ENCODE peak calls at places on chromosomes 3 and 15, in four cellular contexts. One of them, this sample, is unnamed.

GRCh38 chr15:48411971-48412591 is 80.9 kb downstream of the DUT start:
- DNase-seq in HCT116: no peak
- DNase-seq in spleen: no peak
- DNase-seq in HepG2: no peak
- DNase-seq in this sample: no peak

GRCh38 chr15:29208352-29208751 is 61.3 kb downstream of the NSMCE3 start:
- DNase-seq in HCT116: no peak
- DNase-seq in spleen: no peak
- DNase-seq in HepG2: no peak
- DNase-seq in this sample: no peak

GRCh38 chr15:74937602-74938371 is at the start of gene COX5A:
- DNase-seq in HCT116: peak
- DNase-seq in spleen: peak
- DNase-seq in HepG2: peak
- DNase-seq in this sample: peak

GRCh38 chr15:51134416-51135199 is 39.9 kb upstream of the TNFAIP8L3 start:
- DNase-seq in HCT116: no peak
- DNase-seq in spleen: no peak
- DNase-seq in HepG2: no peak
- DNase-seq in this sample: no peak

GRCh38 chr3:105997800-105998526 is 129.2 kb upstream of the CBLB start:
- DNase-seq in HCT116: peak
- DNase-seq in spleen: no peak
- DNase-seq in HepG2: no peak
- DNase-seq in this sample: peak

GRCh38 chr15:68302729-68303128 is 25.2 kb downstream of the FEM1B start:
- DNase-seq in HCT116: no peak
- DNase-seq in spleen: peak
- DNase-seq in HepG2: no peak
- DNase-seq in this sample: no peak

GRCh38 chr3:120780977-120781376 is 38.4 kb downstream of the GTF2E1 start:
- DNase-seq in HCT116: peak
- DNase-seq in spleen: no peak
- DNase-seq in HepG2: no peak
- DNase-seq in this sample: no peak

GRCh38 chr3:31635586-31635985 is 102.9 kb downstream of the STT3B start:
- DNase-seq in HCT116: no peak
- DNase-seq in spleen: no peak
- DNase-seq in HepG2: no peak
- DNase-seq in this sample: no peak

GRCh38 chr15:74317820-74318375 is 49.5 kb downstream of the CYP11A1 start:
- DNase-seq in HCT116: no peak
- DNase-seq in spleen: no peak
- DNase-seq in HepG2: no peak
- DNase-seq in this sample: no peak

GRCh38 chr3:84304214-84304613 is 654.6 kb upstream of the CADM2 start:
- DNase-seq in HCT116: no peak
- DNase-seq in spleen: no peak
- DNase-seq in HepG2: no peak
- DNase-seq in this sample: no peak

GRCh38 chr3:184209146-184209923 is 20.1 kb upstream of the VWA5B2 start:
- DNase-seq in HCT116: no peak
- DNase-seq in spleen: no peak
- DNase-seq in HepG2: no peak
- DNase-seq in this sample: no peak

GRCh38 chr15:101014276-101014675 is 95.1 kb downstream of the LRRK1 start:
- DNase-seq in HCT116: no peak
- DNase-seq in spleen: peak
- DNase-seq in HepG2: no peak
- DNase-seq in this sample: no peak

GRCh38 chr3:16589867-16590624 is 15.2 kb downstream of the DAZL start:
- DNase-seq in HCT116: no peak
- DNase-seq in spleen: no peak
- DNase-seq in HepG2: no peak
- DNase-seq in this sample: no peak

GRCh38 chr3:123383101-123384053 is 65.5 kb downstream of the ADCY5 start:
- DNase-seq in HCT116: no peak
- DNase-seq in spleen: no peak
- DNase-seq in HepG2: no peak
- DNase-seq in this sample: no peak

GRCh38 chr3:122390665-122391064 is 6.7 kb downstream of the FAM162A start:
- DNase-seq in HCT116: no peak
- DNase-seq in spleen: no peak
- DNase-seq in HepG2: no peak
- DNase-seq in this sample: no peak

GRCh38 chr3:170584585-170585007 is 1.3 kb downstream of the SLC7A14 start:
- DNase-seq in HCT116: no peak
- DNase-seq in spleen: no peak
- DNase-seq in HepG2: peak
- DNase-seq in this sample: peak

GRCh38 chr3:140430494-140430893 is 247.4 kb upstream of the TRIM42 start:
- DNase-seq in HCT116: no peak
- DNase-seq in spleen: no peak
- DNase-seq in HepG2: no peak
- DNase-seq in this sample: no peak

GRCh38 chr3:107619549-107619948 is 96.8 kb downstream of the BBX start:
- DNase-seq in HCT116: no peak
- DNase-seq in spleen: no peak
- DNase-seq in HepG2: no peak
- DNase-seq in this sample: no peak

GRCh38 chr15:92921215-92922131 is 21.3 kb downstream of the CHD2 start:
- DNase-seq in HCT116: peak
- DNase-seq in spleen: no peak
- DNase-seq in HepG2: no peak
- DNase-seq in this sample: no peak

GRCh38 chr15:67133738-67134576 is 68.6 kb downstream of the SMAD3 start:
- DNase-seq in HCT116: no peak
- DNase-seq in spleen: no peak
- DNase-seq in HepG2: no peak
- DNase-seq in this sample: no peak

GRCh38 chr3:172223870-172224269 is 184.5 kb downstream of the FNDC3B start:
- DNase-seq in HCT116: no peak
- DNase-seq in spleen: no peak
- DNase-seq in HepG2: no peak
- DNase-seq in this sample: no peak

GRCh38 chr15:45121706-45122417 is 7.7 kb downstream of the DUOXA2 start:
- DNase-seq in HCT116: peak
- DNase-seq in spleen: no peak
- DNase-seq in HepG2: peak
- DNase-seq in this sample: no peak

GRCh38 chr15:47066386-47066785 is 650.9 kb upstream of the SEMA6D start:
- DNase-seq in HCT116: no peak
- DNase-seq in spleen: no peak
- DNase-seq in HepG2: no peak
- DNase-seq in this sample: no peak

GRCh38 chr3:156612906-156613305 is 58.0 kb upstream of the SSR3 start:
- DNase-seq in HCT116: no peak
- DNase-seq in spleen: no peak
- DNase-seq in HepG2: no peak
- DNase-seq in this sample: no peak

GRCh38 chr3:24846286-24846860 is 351.7 kb upstream of the THRB start:
- DNase-seq in HCT116: no peak
- DNase-seq in spleen: no peak
- DNase-seq in HepG2: no peak
- DNase-seq in this sample: no peak

GRCh38 chr15:70153948-70154439 is 56.3 kb upstream of the TLE3 start:
- DNase-seq in HCT116: no peak
- DNase-seq in spleen: no peak
- DNase-seq in HepG2: no peak
- DNase-seq in this sample: no peak

GRCh38 chr15:85485956-85486567 is 105.7 kb downstream of the AKAP13 start:
- DNase-seq in HCT116: peak
- DNase-seq in spleen: no peak
- DNase-seq in HepG2: peak
- DNase-seq in this sample: peak

GRCh38 chr3:21752749-21753347 is 1.8 kb upstream of the ZNF385D start:
- DNase-seq in HCT116: no peak
- DNase-seq in spleen: no peak
- DNase-seq in HepG2: peak
- DNase-seq in this sample: no peak

GRCh38 chr3:30042274-30042859 is 564.0 kb upstream of the TGFBR2 start:
- DNase-seq in HCT116: peak
- DNase-seq in spleen: no peak
- DNase-seq in HepG2: peak
- DNase-seq in this sample: peak

GRCh38 chr3:184345678-184346144 is 8.3 kb downstream of the FAM131A start:
- DNase-seq in HCT116: peak
- DNase-seq in spleen: no peak
- DNase-seq in HepG2: peak
- DNase-seq in this sample: peak

GRCh38 chr3:162224736-162225135 is 728.1 kb downstream of the OTOL1 start:
- DNase-seq in HCT116: no peak
- DNase-seq in spleen: no peak
- DNase-seq in HepG2: no peak
- DNase-seq in this sample: no peak

GRCh38 chr3:149377408-149378111 is at the start of gene TM4SF1:
- DNase-seq in HCT116: no peak
- DNase-seq in spleen: no peak
- DNase-seq in HepG2: peak
- DNase-seq in this sample: no peak

GRCh38 chr15:65373163-65373651 is 4.6 kb downstream of the IGDCC3 start:
- DNase-seq in HCT116: no peak
- DNase-seq in spleen: peak
- DNase-seq in HepG2: peak
- DNase-seq in this sample: no peak

GRCh38 chr3:175431396-175431795 is 572.3 kb downstream of the NAALADL2 start:
- DNase-seq in HCT116: no peak
- DNase-seq in spleen: no peak
- DNase-seq in HepG2: no peak
- DNase-seq in this sample: no peak

GRCh38 chr3:155675094-155675493 is 69.8 kb downstream of the PLCH1 start:
- DNase-seq in HCT116: no peak
- DNase-seq in spleen: no peak
- DNase-seq in HepG2: no peak
- DNase-seq in this sample: no peak

GRCh38 chr15:60941448-60941847 is 287.7 kb downstream of the RORA start:
- DNase-seq in HCT116: no peak
- DNase-seq in spleen: no peak
- DNase-seq in HepG2: no peak
- DNase-seq in this sample: no peak

GRCh38 chr3:6717026-6717943 is 143.6 kb upstream of the GRM7 start:
- DNase-seq in HCT116: no peak
- DNase-seq in spleen: no peak
- DNase-seq in HepG2: no peak
- DNase-seq in this sample: no peak

GRCh38 chr15:35545825-35546580 is at the start of gene DPH6:
- DNase-seq in HCT116: peak
- DNase-seq in spleen: peak
- DNase-seq in HepG2: peak
- DNase-seq in this sample: peak
- TF ChIP-seq CTCF in HCT116: no peak
- TF ChIP-seq CTCF in spleen: no peak
- TF ChIP-seq CTCF in HepG2: peak
- TF ChIP-seq CTCF in this sample: no peak

DNA sequence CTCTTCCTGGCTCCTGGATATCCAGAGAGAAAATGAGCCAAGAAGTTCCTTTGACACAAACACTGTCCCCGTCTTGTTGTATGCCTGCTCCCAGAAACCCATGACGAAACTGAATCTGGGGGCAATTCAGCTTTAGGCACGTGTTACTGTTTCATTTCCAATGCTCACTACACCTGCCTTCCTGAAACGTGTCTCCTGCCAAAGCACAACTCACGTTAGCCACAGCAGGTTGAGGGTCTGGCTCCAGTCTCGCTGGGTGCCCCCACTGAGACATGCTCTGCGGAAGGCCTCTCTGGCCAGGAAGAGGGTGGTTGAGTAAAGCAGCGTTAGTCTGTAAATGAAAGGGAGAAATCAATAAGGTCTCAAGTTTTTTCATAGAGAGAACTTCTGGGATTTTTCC is 6.7 kb downstream of the RFT1 start:
- DNase-seq in HCT116: no peak
- DNase-seq in spleen: no peak
- DNase-seq in HepG2: no peak
- DNase-seq in this sample: no peak
- H3K27ac ChIP-seq in HCT116: no peak
- H3K27ac ChIP-seq in spleen: peak
- H3K27ac ChIP-seq in HepG2: no peak
- H3K27ac ChIP-seq in this sample: peak

DNA sequence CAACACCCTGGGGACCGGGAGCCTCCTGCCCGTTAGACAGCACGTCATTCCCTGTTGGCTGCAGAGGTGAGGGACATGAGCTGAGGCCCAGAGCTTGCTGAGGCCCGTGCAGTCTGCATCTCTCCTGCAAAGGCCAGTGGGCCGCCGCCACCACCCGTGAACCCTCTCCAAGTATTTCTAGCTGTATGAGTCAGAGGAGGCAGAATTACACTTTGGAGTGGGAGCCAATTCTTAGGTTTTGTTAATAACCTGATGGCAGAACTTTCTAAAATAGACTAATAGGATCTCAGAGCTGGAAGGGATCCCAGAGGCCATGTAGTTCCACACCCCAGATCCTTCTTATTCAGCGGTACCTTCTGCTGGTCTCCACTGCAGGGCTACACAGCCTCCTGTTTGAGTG is 335.2 kb upstream of the CTDSPL start:
- DNase-seq in HCT116: no peak
- DNase-seq in spleen: no peak
- DNase-seq in HepG2: no peak
- DNase-seq in this sample: no peak
- TF ChIP-seq POLR2AphosphoS5 in HCT116: no peak
- TF ChIP-seq POLR2AphosphoS5 in spleen: peak
- TF ChIP-seq POLR2AphosphoS5 in HepG2: no peak
- TF ChIP-seq POLR2AphosphoS5 in this sample: no peak

DNA sequence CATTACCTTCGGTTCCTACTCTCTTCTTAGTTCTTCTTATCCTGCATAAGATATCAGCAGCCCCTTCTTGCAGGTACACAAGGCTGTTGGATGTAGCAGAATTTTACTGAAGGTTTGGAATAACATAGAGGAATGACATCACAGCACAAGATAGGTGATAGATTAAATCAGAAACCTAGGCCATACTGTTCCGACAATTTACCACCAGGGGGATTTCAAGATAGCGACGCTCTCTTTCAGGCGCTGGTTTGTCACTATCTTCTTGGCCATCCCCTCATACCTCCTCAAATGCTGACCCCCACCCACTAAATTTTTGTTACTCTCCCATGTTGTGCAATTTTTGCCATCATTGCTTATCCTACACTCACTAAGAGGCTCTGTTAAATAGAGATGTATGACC is 3.5 kb downstream of the SIDT1 start:
- DNase-seq in HCT116: no peak
- DNase-seq in spleen: no peak
- DNase-seq in HepG2: no peak
- DNase-seq in this sample: no peak
- TF ChIP-seq CTCF in HCT116: no peak
- TF ChIP-seq CTCF in spleen: no peak
- TF ChIP-seq CTCF in HepG2: peak
- TF ChIP-seq CTCF in this sample: no peak

DNA sequence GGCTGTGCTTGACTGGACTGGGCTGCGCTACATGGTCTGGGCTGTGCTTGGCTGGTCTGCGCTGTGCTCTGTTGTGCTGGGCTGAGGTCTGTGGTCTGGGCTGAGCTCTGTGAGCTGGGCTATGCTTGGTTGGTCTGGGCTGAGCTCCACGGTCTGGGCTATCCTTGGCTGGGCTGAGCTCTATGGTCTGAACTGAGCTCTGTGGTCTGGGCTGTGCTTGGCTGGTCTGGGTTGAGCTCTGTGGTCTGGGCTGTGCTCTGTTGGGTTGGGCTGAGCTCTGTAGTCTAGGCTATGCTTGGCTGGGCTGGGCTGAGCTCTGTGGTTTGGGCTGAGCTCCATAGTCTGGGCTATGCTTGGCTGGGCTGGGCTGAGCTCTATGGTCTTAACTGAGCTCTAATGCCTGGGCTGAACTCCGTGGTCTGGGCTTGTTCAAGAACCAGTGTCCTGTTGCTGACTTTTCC is 92.0 kb downstream of the PLXNA1 start:
- DNase-seq in HCT116: no peak
- DNase-seq in spleen: peak
- DNase-seq in HepG2: no peak
- DNase-seq in this sample: peak
- H3K27ac ChIP-seq in HCT116: no peak
- H3K27ac ChIP-seq in spleen: no peak
- H3K27ac ChIP-seq in HepG2: no peak
- H3K27ac ChIP-seq in this sample: no peak

This sample was measured in HL-60.